ENCODE peak calls at places on chromosomes 13 and 19, in ten cellular contexts. One of them, this sample, is unnamed.

GRCh38 chr13:41199061-41199460 is 4.7 kb upstream of the KBTBD7 start:
- DNase-seq in T-helper 1 cell: no peak
- DNase-seq in cardiac fibroblast: no peak
- DNase-seq in type B pancreatic cell: no peak
- DNase-seq in effector CD8-positive, alpha-beta T cell: no peak
- DNase-seq in amygdala: no peak
- DNase-seq in stimulated activated CD4-positive, alpha-beta T cell treated with anti-CD3 and anti-CD28 coated beads, Interleukin-2, amount 100 ng/mL, for 48 hours: no peak
- DNase-seq in activated CD4-positive, alpha-beta T cell treated with anti-CD3 and anti-CD28 coated beads, Interleukin-2, amount 50 U/mL, for 48 hours: no peak
- DNase-seq in GM04504: no peak
- DNase-seq in M059J: no peak
- DNase-seq in this sample: no peak

GRCh38 chr19:16467581-16467980 is 4.2 kb downstream of the EPS15L1 start:
- DNase-seq in T-helper 1 cell: no peak
- DNase-seq in cardiac fibroblast: no peak
- DNase-seq in type B pancreatic cell: no peak
- DNase-seq in effector CD8-positive, alpha-beta T cell: no peak
- DNase-seq in amygdala: no peak
- DNase-seq in stimulated activated CD4-positive, alpha-beta T cell treated with anti-CD3 and anti-CD28 coated beads, Interleukin-2, amount 100 ng/mL, for 48 hours: no peak
- DNase-seq in activated CD4-positive, alpha-beta T cell treated with anti-CD3 and anti-CD28 coated beads, Interleukin-2, amount 50 U/mL, for 48 hours: no peak
- DNase-seq in GM04504: no peak
- DNase-seq in M059J: no peak
- DNase-seq in this sample: no peak

GRCh38 chr13:97574926-97575325 is 141.0 kb downstream of the RAP2A start:
- DNase-seq in T-helper 1 cell: no peak
- DNase-seq in cardiac fibroblast: peak; percentile 62
- DNase-seq in type B pancreatic cell: no peak
- DNase-seq in effector CD8-positive, alpha-beta T cell: no peak
- DNase-seq in amygdala: no peak
- DNase-seq in stimulated activated CD4-positive, alpha-beta T cell treated with anti-CD3 and anti-CD28 coated beads, Interleukin-2, amount 100 ng/mL, for 48 hours: no peak
- DNase-seq in activated CD4-positive, alpha-beta T cell treated with anti-CD3 and anti-CD28 coated beads, Interleukin-2, amount 50 U/mL, for 48 hours: peak; percentile 18
- DNase-seq in GM04504: no peak
- DNase-seq in M059J: peak; percentile 43
- DNase-seq in this sample: peak; percentile 39

GRCh38 chr19:17948474-17948966 is 15.7 kb downstream of the CCDC124 start:
- DNase-seq in T-helper 1 cell: no peak
- DNase-seq in cardiac fibroblast: no peak
- DNase-seq in type B pancreatic cell: no peak
- DNase-seq in effector CD8-positive, alpha-beta T cell: no peak
- DNase-seq in amygdala: no peak
- DNase-seq in stimulated activated CD4-positive, alpha-beta T cell treated with anti-CD3 and anti-CD28 coated beads, Interleukin-2, amount 100 ng/mL, for 48 hours: no peak
- DNase-seq in activated CD4-positive, alpha-beta T cell treated with anti-CD3 and anti-CD28 coated beads, Interleukin-2, amount 50 U/mL, for 48 hours: no peak
- DNase-seq in GM04504: no peak
- DNase-seq in M059J: no peak
- DNase-seq in this sample: no peak

GRCh38 chr13:31476266-31476665 is 263.1 kb upstream of the RXFP2 start:
- DNase-seq in T-helper 1 cell: no peak
- DNase-seq in cardiac fibroblast: peak; percentile 72
- DNase-seq in type B pancreatic cell: no peak
- DNase-seq in effector CD8-positive, alpha-beta T cell: no peak
- DNase-seq in amygdala: no peak
- DNase-seq in stimulated activated CD4-positive, alpha-beta T cell treated with anti-CD3 and anti-CD28 coated beads, Interleukin-2, amount 100 ng/mL, for 48 hours: no peak
- DNase-seq in activated CD4-positive, alpha-beta T cell treated with anti-CD3 and anti-CD28 coated beads, Interleukin-2, amount 50 U/mL, for 48 hours: no peak
- DNase-seq in GM04504: peak; percentile 7
- DNase-seq in M059J: peak; percentile 63
- DNase-seq in this sample: peak; percentile 33

GRCh38 chr13:21212138-21212775 is 35.8 kb downstream of the MRPL57 start:
- DNase-seq in T-helper 1 cell: no peak
- DNase-seq in cardiac fibroblast: no peak
- DNase-seq in type B pancreatic cell: no peak
- DNase-seq in effector CD8-positive, alpha-beta T cell: no peak
- DNase-seq in amygdala: no peak
- DNase-seq in stimulated activated CD4-positive, alpha-beta T cell treated with anti-CD3 and anti-CD28 coated beads, Interleukin-2, amount 100 ng/mL, for 48 hours: no peak
- DNase-seq in activated CD4-positive, alpha-beta T cell treated with anti-CD3 and anti-CD28 coated beads, Interleukin-2, amount 50 U/mL, for 48 hours: no peak
- DNase-seq in GM04504: no peak
- DNase-seq in M059J: no peak
- DNase-seq in this sample: no peak

GRCh38 chr19:16266586-16266942 is 58.1 kb upstream of the KLF2 start:
- DNase-seq in T-helper 1 cell: peak; percentile 28
- DNase-seq in cardiac fibroblast: no peak
- DNase-seq in type B pancreatic cell: no peak
- DNase-seq in effector CD8-positive, alpha-beta T cell: peak; percentile 25
- DNase-seq in amygdala: no peak
- DNase-seq in stimulated activated CD4-positive, alpha-beta T cell treated with anti-CD3 and anti-CD28 coated beads, Interleukin-2, amount 100 ng/mL, for 48 hours: peak; percentile 17
- DNase-seq in activated CD4-positive, alpha-beta T cell treated with anti-CD3 and anti-CD28 coated beads, Interleukin-2, amount 50 U/mL, for 48 hours: peak; percentile 49
- DNase-seq in GM04504: no peak
- DNase-seq in M059J: no peak
- DNase-seq in this sample: no peak

GRCh38 chr19:35150445-35150844 is 4.1 kb upstream of the FXYD5 start:
- DNase-seq in T-helper 1 cell: no peak
- DNase-seq in cardiac fibroblast: no peak
- DNase-seq in type B pancreatic cell: no peak
- DNase-seq in effector CD8-positive, alpha-beta T cell: no peak
- DNase-seq in amygdala: no peak
- DNase-seq in stimulated activated CD4-positive, alpha-beta T cell treated with anti-CD3 and anti-CD28 coated beads, Interleukin-2, amount 100 ng/mL, for 48 hours: no peak
- DNase-seq in activated CD4-positive, alpha-beta T cell treated with anti-CD3 and anti-CD28 coated beads, Interleukin-2, amount 50 U/mL, for 48 hours: no peak
- DNase-seq in GM04504: no peak
- DNase-seq in M059J: no peak
- DNase-seq in this sample: no peak

GRCh38 chr13:73816702-73817101 is 317.5 kb downstream of the KLF12 start:
- DNase-seq in T-helper 1 cell: no peak
- DNase-seq in cardiac fibroblast: no peak
- DNase-seq in type B pancreatic cell: no peak
- DNase-seq in effector CD8-positive, alpha-beta T cell: no peak
- DNase-seq in amygdala: no peak
- DNase-seq in stimulated activated CD4-positive, alpha-beta T cell treated with anti-CD3 and anti-CD28 coated beads, Interleukin-2, amount 100 ng/mL, for 48 hours: no peak
- DNase-seq in activated CD4-positive, alpha-beta T cell treated with anti-CD3 and anti-CD28 coated beads, Interleukin-2, amount 50 U/mL, for 48 hours: no peak
- DNase-seq in GM04504: no peak
- DNase-seq in M059J: peak; percentile 22
- DNase-seq in this sample: no peak

GRCh38 chr13:99018418-99019180 is 40.7 kb upstream of the DOCK9 start:
- DNase-seq in T-helper 1 cell: no peak
- DNase-seq in cardiac fibroblast: peak; percentile 78
- DNase-seq in type B pancreatic cell: no peak
- DNase-seq in effector CD8-positive, alpha-beta T cell: no peak
- DNase-seq in amygdala: no peak
- DNase-seq in stimulated activated CD4-positive, alpha-beta T cell treated with anti-CD3 and anti-CD28 coated beads, Interleukin-2, amount 100 ng/mL, for 48 hours: no peak
- DNase-seq in activated CD4-positive, alpha-beta T cell treated with anti-CD3 and anti-CD28 coated beads, Interleukin-2, amount 50 U/mL, for 48 hours: no peak
- DNase-seq in GM04504: no peak
- DNase-seq in M059J: peak; percentile 75
- DNase-seq in this sample: peak; percentile 68

GRCh38 chr19:798415-799075 is 1.3 kb downstream of the PTBP1 start:
- DNase-seq in T-helper 1 cell: no peak
- DNase-seq in cardiac fibroblast: no peak
- DNase-seq in type B pancreatic cell: no peak
- DNase-seq in effector CD8-positive, alpha-beta T cell: no peak
- DNase-seq in amygdala: no peak
- DNase-seq in stimulated activated CD4-positive, alpha-beta T cell treated with anti-CD3 and anti-CD28 coated beads, Interleukin-2, amount 100 ng/mL, for 48 hours: no peak
- DNase-seq in activated CD4-positive, alpha-beta T cell treated with anti-CD3 and anti-CD28 coated beads, Interleukin-2, amount 50 U/mL, for 48 hours: no peak
- DNase-seq in GM04504: no peak
- DNase-seq in M059J: no peak
- DNase-seq in this sample: no peak

GRCh38 chr13:29865934-29866333 is 15.5 kb upstream of the UBL3 start:
- DNase-seq in T-helper 1 cell: no peak
- DNase-seq in cardiac fibroblast: no peak
- DNase-seq in type B pancreatic cell: no peak
- DNase-seq in effector CD8-positive, alpha-beta T cell: no peak
- DNase-seq in amygdala: no peak
- DNase-seq in stimulated activated CD4-positive, alpha-beta T cell treated with anti-CD3 and anti-CD28 coated beads, Interleukin-2, amount 100 ng/mL, for 48 hours: no peak
- DNase-seq in activated CD4-positive, alpha-beta T cell treated with anti-CD3 and anti-CD28 coated beads, Interleukin-2, amount 50 U/mL, for 48 hours: no peak
- DNase-seq in GM04504: no peak
- DNase-seq in M059J: no peak
- DNase-seq in this sample: no peak

GRCh38 chr19:57241181-57241580 is 749 bp downstream of the ZNF805 start:
- DNase-seq in T-helper 1 cell: no peak
- DNase-seq in cardiac fibroblast: peak; percentile 30
- DNase-seq in type B pancreatic cell: no peak
- DNase-seq in effector CD8-positive, alpha-beta T cell: no peak
- DNase-seq in amygdala: no peak
- DNase-seq in stimulated activated CD4-positive, alpha-beta T cell treated with anti-CD3 and anti-CD28 coated beads, Interleukin-2, amount 100 ng/mL, for 48 hours: no peak
- DNase-seq in activated CD4-positive, alpha-beta T cell treated with anti-CD3 and anti-CD28 coated beads, Interleukin-2, amount 50 U/mL, for 48 hours: no peak
- DNase-seq in GM04504: no peak
- DNase-seq in M059J: peak; percentile 6
- DNase-seq in this sample: no peak

GRCh38 chr19:16040642-16041041 is 35.7 kb upstream of the TPM4 start:
- DNase-seq in T-helper 1 cell: no peak
- DNase-seq in cardiac fibroblast: peak; percentile 79
- DNase-seq in type B pancreatic cell: no peak
- DNase-seq in effector CD8-positive, alpha-beta T cell: no peak
- DNase-seq in amygdala: no peak
- DNase-seq in stimulated activated CD4-positive, alpha-beta T cell treated with anti-CD3 and anti-CD28 coated beads, Interleukin-2, amount 100 ng/mL, for 48 hours: no peak
- DNase-seq in activated CD4-positive, alpha-beta T cell treated with anti-CD3 and anti-CD28 coated beads, Interleukin-2, amount 50 U/mL, for 48 hours: no peak
- DNase-seq in GM04504: peak; percentile 18
- DNase-seq in M059J: no peak
- DNase-seq in this sample: no peak

GRCh38 chr19:44430956-44431355 is 17.3 kb downstream of the ZNF229 start:
- DNase-seq in T-helper 1 cell: no peak
- DNase-seq in cardiac fibroblast: peak; percentile 14
- DNase-seq in type B pancreatic cell: no peak
- DNase-seq in effector CD8-positive, alpha-beta T cell: no peak
- DNase-seq in amygdala: no peak
- DNase-seq in stimulated activated CD4-positive, alpha-beta T cell treated with anti-CD3 and anti-CD28 coated beads, Interleukin-2, amount 100 ng/mL, for 48 hours: no peak
- DNase-seq in activated CD4-positive, alpha-beta T cell treated with anti-CD3 and anti-CD28 coated beads, Interleukin-2, amount 50 U/mL, for 48 hours: no peak
- DNase-seq in GM04504: no peak
- DNase-seq in M059J: peak; percentile 23
- DNase-seq in this sample: no peak

GRCh38 chr19:15452111-15453047 is 2.6 kb upstream of the WIZ start:
- DNase-seq in T-helper 1 cell: no peak
- DNase-seq in cardiac fibroblast: peak; percentile 88
- DNase-seq in type B pancreatic cell: no peak
- DNase-seq in effector CD8-positive, alpha-beta T cell: no peak
- DNase-seq in amygdala: peak; percentile 36
- DNase-seq in stimulated activated CD4-positive, alpha-beta T cell treated with anti-CD3 and anti-CD28 coated beads, Interleukin-2, amount 100 ng/mL, for 48 hours: no peak
- DNase-seq in activated CD4-positive, alpha-beta T cell treated with anti-CD3 and anti-CD28 coated beads, Interleukin-2, amount 50 U/mL, for 48 hours: no peak
- DNase-seq in GM04504: peak; percentile 35
- DNase-seq in M059J: peak; percentile 85
- DNase-seq in this sample: no peak

GRCh38 chr19:10748924-10749434 is 31.1 kb downstream of the DNM2 start:
- DNase-seq in T-helper 1 cell: no peak
- DNase-seq in cardiac fibroblast: peak; percentile 52
- DNase-seq in type B pancreatic cell: no peak
- DNase-seq in effector CD8-positive, alpha-beta T cell: no peak
- DNase-seq in amygdala: no peak
- DNase-seq in stimulated activated CD4-positive, alpha-beta T cell treated with anti-CD3 and anti-CD28 coated beads, Interleukin-2, amount 100 ng/mL, for 48 hours: no peak
- DNase-seq in activated CD4-positive, alpha-beta T cell treated with anti-CD3 and anti-CD28 coated beads, Interleukin-2, amount 50 U/mL, for 48 hours: no peak
- DNase-seq in GM04504: no peak
- DNase-seq in M059J: peak; percentile 92
- DNase-seq in this sample: no peak

GRCh38 chr13:101127741-101128353 is 288.5 kb downstream of the NALCN start:
- DNase-seq in T-helper 1 cell: no peak
- DNase-seq in cardiac fibroblast: peak; percentile 71
- DNase-seq in type B pancreatic cell: no peak
- DNase-seq in effector CD8-positive, alpha-beta T cell: no peak
- DNase-seq in amygdala: no peak
- DNase-seq in stimulated activated CD4-positive, alpha-beta T cell treated with anti-CD3 and anti-CD28 coated beads, Interleukin-2, amount 100 ng/mL, for 48 hours: peak; percentile 18
- DNase-seq in activated CD4-positive, alpha-beta T cell treated with anti-CD3 and anti-CD28 coated beads, Interleukin-2, amount 50 U/mL, for 48 hours: peak; percentile 9
- DNase-seq in GM04504: no peak
- DNase-seq in M059J: peak; percentile 48
- DNase-seq in this sample: peak; percentile 37

GRCh38 chr19:41906271-41906670 is 22.0 kb downstream of the ERFL start:
- DNase-seq in T-helper 1 cell: no peak
- DNase-seq in cardiac fibroblast: no peak
- DNase-seq in type B pancreatic cell: no peak
- DNase-seq in effector CD8-positive, alpha-beta T cell: no peak
- DNase-seq in amygdala: no peak
- DNase-seq in stimulated activated CD4-positive, alpha-beta T cell treated with anti-CD3 and anti-CD28 coated beads, Interleukin-2, amount 100 ng/mL, for 48 hours: no peak
- DNase-seq in activated CD4-positive, alpha-beta T cell treated with anti-CD3 and anti-CD28 coated beads, Interleukin-2, amount 50 U/mL, for 48 hours: no peak
- DNase-seq in GM04504: no peak
- DNase-seq in M059J: no peak
- DNase-seq in this sample: no peak

GRCh38 chr19:34382471-34382870 is 17.5 kb downstream of the GPI start:
- DNase-seq in T-helper 1 cell: no peak
- DNase-seq in cardiac fibroblast: no peak
- DNase-seq in type B pancreatic cell: no peak
- DNase-seq in effector CD8-positive, alpha-beta T cell: no peak
- DNase-seq in amygdala: no peak
- DNase-seq in stimulated activated CD4-positive, alpha-beta T cell treated with anti-CD3 and anti-CD28 coated beads, Interleukin-2, amount 100 ng/mL, for 48 hours: no peak
- DNase-seq in activated CD4-positive, alpha-beta T cell treated with anti-CD3 and anti-CD28 coated beads, Interleukin-2, amount 50 U/mL, for 48 hours: no peak
- DNase-seq in GM04504: no peak
- DNase-seq in M059J: no peak
- DNase-seq in this sample: no peak

GRCh38 chr13:60146491-60146890 is 17.2 kb downstream of the DIAPH3 start:
- DNase-seq in T-helper 1 cell: no peak
- DNase-seq in cardiac fibroblast: peak; percentile 41
- DNase-seq in type B pancreatic cell: no peak
- DNase-seq in effector CD8-positive, alpha-beta T cell: no peak
- DNase-seq in amygdala: no peak
- DNase-seq in stimulated activated CD4-positive, alpha-beta T cell treated with anti-CD3 and anti-CD28 coated beads, Interleukin-2, amount 100 ng/mL, for 48 hours: no peak
- DNase-seq in activated CD4-positive, alpha-beta T cell treated with anti-CD3 and anti-CD28 coated beads, Interleukin-2, amount 50 U/mL, for 48 hours: no peak
- DNase-seq in GM04504: no peak
- DNase-seq in M059J: no peak
- DNase-seq in this sample: no peak

GRCh38 chr19:9869008-9869617 is 34.0 kb downstream of the PIN1 start:
- DNase-seq in T-helper 1 cell: no peak
- DNase-seq in cardiac fibroblast: no peak
- DNase-seq in type B pancreatic cell: no peak
- DNase-seq in effector CD8-positive, alpha-beta T cell: no peak
- DNase-seq in amygdala: no peak
- DNase-seq in stimulated activated CD4-positive, alpha-beta T cell treated with anti-CD3 and anti-CD28 coated beads, Interleukin-2, amount 100 ng/mL, for 48 hours: no peak
- DNase-seq in activated CD4-positive, alpha-beta T cell treated with anti-CD3 and anti-CD28 coated beads, Interleukin-2, amount 50 U/mL, for 48 hours: no peak
- DNase-seq in GM04504: no peak
- DNase-seq in M059J: no peak
- DNase-seq in this sample: no peak

GRCh38 chr19:8342684-8343482 is at the start of gene KANK3:
- DNase-seq in T-helper 1 cell: peak; percentile 80
- DNase-seq in cardiac fibroblast: peak; percentile 97
- DNase-seq in type B pancreatic cell: peak; percentile 90
- DNase-seq in effector CD8-positive, alpha-beta T cell: peak; percentile 90
- DNase-seq in amygdala: peak; percentile 83
- DNase-seq in stimulated activated CD4-positive, alpha-beta T cell treated with anti-CD3 and anti-CD28 coated beads, Interleukin-2, amount 100 ng/mL, for 48 hours: peak; percentile 90
- DNase-seq in activated CD4-positive, alpha-beta T cell treated with anti-CD3 and anti-CD28 coated beads, Interleukin-2, amount 50 U/mL, for 48 hours: peak; percentile 96
- DNase-seq in GM04504: peak; percentile 79
- DNase-seq in M059J: peak; percentile 90
- DNase-seq in this sample: peak; percentile 86

GRCh38 chr19:10567696-10568443 is 909 bp downstream of the CDKN2D start:
- DNase-seq in T-helper 1 cell: no peak
- DNase-seq in cardiac fibroblast: no peak
- DNase-seq in type B pancreatic cell: no peak
- DNase-seq in effector CD8-positive, alpha-beta T cell: no peak
- DNase-seq in amygdala: no peak
- DNase-seq in stimulated activated CD4-positive, alpha-beta T cell treated with anti-CD3 and anti-CD28 coated beads, Interleukin-2, amount 100 ng/mL, for 48 hours: no peak
- DNase-seq in activated CD4-positive, alpha-beta T cell treated with anti-CD3 and anti-CD28 coated beads, Interleukin-2, amount 50 U/mL, for 48 hours: no peak
- DNase-seq in GM04504: no peak
- DNase-seq in M059J: peak; percentile 44
- DNase-seq in this sample: no peak

GRCh38 chr19:47497821-47498520 is 14.0 kb upstream of the KPTN start:
- DNase-seq in T-helper 1 cell: no peak
- DNase-seq in cardiac fibroblast: no peak
- DNase-seq in type B pancreatic cell: no peak
- DNase-seq in effector CD8-positive, alpha-beta T cell: no peak
- DNase-seq in amygdala: no peak
- DNase-seq in stimulated activated CD4-positive, alpha-beta T cell treated with anti-CD3 and anti-CD28 coated beads, Interleukin-2, amount 100 ng/mL, for 48 hours: no peak
- DNase-seq in activated CD4-positive, alpha-beta T cell treated with anti-CD3 and anti-CD28 coated beads, Interleukin-2, amount 50 U/mL, for 48 hours: no peak
- DNase-seq in GM04504: no peak
- DNase-seq in M059J: no peak
- DNase-seq in this sample: no peak

GRCh38 chr19:51135004-51135403 is 7.1 kb upstream of the SIGLEC7 start:
- DNase-seq in T-helper 1 cell: no peak
- DNase-seq in cardiac fibroblast: no peak
- DNase-seq in type B pancreatic cell: no peak
- DNase-seq in effector CD8-positive, alpha-beta T cell: no peak
- DNase-seq in amygdala: no peak
- DNase-seq in stimulated activated CD4-positive, alpha-beta T cell treated with anti-CD3 and anti-CD28 coated beads, Interleukin-2, amount 100 ng/mL, for 48 hours: no peak
- DNase-seq in activated CD4-positive, alpha-beta T cell treated with anti-CD3 and anti-CD28 coated beads, Interleukin-2, amount 50 U/mL, for 48 hours: no peak
- DNase-seq in GM04504: no peak
- DNase-seq in M059J: no peak
- DNase-seq in this sample: no peak

GRCh38 chr19:5067666-5068065 is 98.8 kb downstream of the KDM4B start:
- DNase-seq in T-helper 1 cell: no peak
- DNase-seq in cardiac fibroblast: no peak
- DNase-seq in type B pancreatic cell: no peak
- DNase-seq in effector CD8-positive, alpha-beta T cell: no peak
- DNase-seq in amygdala: no peak
- DNase-seq in stimulated activated CD4-positive, alpha-beta T cell treated with anti-CD3 and anti-CD28 coated beads, Interleukin-2, amount 100 ng/mL, for 48 hours: no peak
- DNase-seq in activated CD4-positive, alpha-beta T cell treated with anti-CD3 and anti-CD28 coated beads, Interleukin-2, amount 50 U/mL, for 48 hours: no peak
- DNase-seq in GM04504: no peak
- DNase-seq in M059J: no peak
- DNase-seq in this sample: no peak

GRCh38 chr19:8001995-8002849 is 3.2 kb downstream of the ELAVL1 start:
- DNase-seq in T-helper 1 cell: peak; percentile 34
- DNase-seq in cardiac fibroblast: peak; percentile 86
- DNase-seq in type B pancreatic cell: peak; percentile 91
- DNase-seq in effector CD8-positive, alpha-beta T cell: peak; percentile 52
- DNase-seq in amygdala: no peak
- DNase-seq in stimulated activated CD4-positive, alpha-beta T cell treated with anti-CD3 and anti-CD28 coated beads, Interleukin-2, amount 100 ng/mL, for 48 hours: peak; percentile 84
- DNase-seq in activated CD4-positive, alpha-beta T cell treated with anti-CD3 and anti-CD28 coated beads, Interleukin-2, amount 50 U/mL, for 48 hours: peak; percentile 89
- DNase-seq in GM04504: peak; percentile 45
- DNase-seq in M059J: peak; percentile 76
- DNase-seq in this sample: peak; percentile 73